ENCODE peak calls at places on chromosomes 1 and 21, in eight cellular contexts. T, P, B, S, V, E, L and R are unnamed samples.

GRCh38 chr1:33169290-33170055 is 12.4 kb downstream of the TRIM62 start:
- DNase-seq in T (no peak), P (no peak), B (no peak), S (no peak), V (no peak), E (no peak), L (no peak), R (no peak)

GRCh38 chr1:22414244-22414751 is 37.4 kb upstream of the ZBTB40 start:
- DNase-seq in T (no peak), P (no peak), B (peak), S (no peak), V (peak), E (peak), L (no peak), R (no peak)

GRCh38 chr1:68230901-68231626 is 1.3 kb downstream of the WLS start:
- DNase-seq in T (no peak), P (no peak), B (peak), S (peak), V (peak), E (no peak), L (no peak), R (no peak)

GRCh38 chr1:235955777-235956176 is 89.1 kb upstream of the LYST start:
- DNase-seq in T (no peak), P (no peak), B (no peak), S (no peak), V (no peak), E (no peak), L (no peak), R (no peak)

GRCh38 chr1:228289996-228290881 is 82.4 kb downstream of the OBSCN start:
- DNase-seq in T (no peak), P (no peak), B (peak), S (no peak), V (no peak), E (no peak), L (no peak), R (no peak)

GRCh38 chr1:32199717-32200072 is 700 bp upstream of the CCDC28B start:
- DNase-seq in T (no peak), P (no peak), B (peak), S (no peak), V (no peak), E (no peak), L (no peak), R (no peak)

GRCh38 chr1:76625887-76626286 is 241.4 kb upstream of the ST6GALNAC5 start:
- DNase-seq in T (no peak), P (no peak), B (no peak), S (no peak), V (no peak), E (no peak), L (no peak), R (no peak)

GRCh38 chr1:32901823-32902534 is 790 bp upstream of the TMEM54 start:
- DNase-seq in T (no peak), P (no peak), B (no peak), S (no peak), V (no peak), E (no peak), L (no peak), R (no peak)

GRCh38 chr1:20683614-20684013 is 22.4 kb upstream of the DDOST start:
- DNase-seq in T (no peak), P (no peak), B (no peak), S (no peak), V (no peak), E (no peak), L (no peak), R (no peak)

GRCh38 chr1:183945432-183946308 is 91.9 kb downstream of the COLGALT2 start:
- DNase-seq in T (no peak), P (no peak), B (no peak), S (no peak), V (no peak), E (no peak), L (no peak), R (no peak)

GRCh38 chr21:44794031-44794374 is 7.6 kb downstream of the UBE2G2 start:
- DNase-seq in T (no peak), P (no peak), B (no peak), S (no peak), V (no peak), E (no peak), L (no peak), R (no peak)

GRCh38 chr1:1217621-1218523 is 3.9 kb upstream of the TNFRSF4 start:
- DNase-seq in T (no peak), P (no peak), B (no peak), S (peak), V (no peak), E (no peak), L (peak), R (no peak)

GRCh38 chr1:58515794-58516401 is 30.6 kb downstream of the OMA1 start:
- DNase-seq in T (peak), P (peak), B (peak), S (peak), V (no peak), E (peak), L (peak), R (peak)

GRCh38 chr21:35011681-35012080 is 37.4 kb downstream of the RUNX1 start:
- DNase-seq in T (no peak), P (no peak), B (no peak), S (no peak), V (no peak), E (no peak), L (no peak), R (no peak)

GRCh38 chr1:43931711-43932660 is 1.6 kb upstream of the ARTN start:
- DNase-seq in T (no peak), P (no peak), B (no peak), S (no peak), V (no peak), E (no peak), L (no peak), R (no peak)

GRCh38 chr1:1421907-1422464 is 910 bp upstream of the ANKRD65 start:
- DNase-seq in T (no peak), P (no peak), B (no peak), S (no peak), V (no peak), E (peak), L (no peak), R (no peak)

GRCh38 chr1:99590578-99591209 is 55.2 kb upstream of the PALMD start:
- DNase-seq in T (no peak), P (no peak), B (peak), S (peak), V (no peak), E (no peak), L (no peak), R (no peak)

GRCh38 chr1:23627065-23627464 is 64.5 kb upstream of the RPL11 start:
- DNase-seq in T (no peak), P (no peak), B (peak), S (no peak), V (no peak), E (no peak), L (no peak), R (peak)

GRCh38 chr1:44565265-44565750 is 109.0 kb downstream of the TMEM53 start:
- DNase-seq in T (no peak), P (no peak), B (no peak), S (no peak), V (no peak), E (no peak), L (no peak), R (no peak)